ENCODE peak calls at places on chromosomes 7 and 10, in six cellular contexts. One of them, this sample, is unnamed.

GRCh38 chr7:112985377-112985987 is 101.1 kb downstream of the GPR85 start:
- DNase-seq in gastrocnemius medialis: no peak
- DNase-seq in hepatocyte: peak; percentile 28
- DNase-seq in HCT116: no peak
- DNase-seq in upper lobe of left lung: no peak
- DNase-seq in PC-9: no peak
- DNase-seq in this sample: peak; percentile 34

GRCh38 chr10:12975266-12975665 is 26.2 kb downstream of the CCDC3 start:
- DNase-seq in gastrocnemius medialis: no peak
- DNase-seq in hepatocyte: peak; percentile 43
- DNase-seq in HCT116: no peak
- DNase-seq in upper lobe of left lung: no peak
- DNase-seq in PC-9: no peak
- DNase-seq in this sample: no peak

GRCh38 chr7:65269150-65269856 is 104.4 kb upstream of the ZNF92 start:
- DNase-seq in gastrocnemius medialis: no peak
- DNase-seq in hepatocyte: peak; percentile 90
- DNase-seq in HCT116: peak; percentile 75
- DNase-seq in upper lobe of left lung: no peak
- DNase-seq in PC-9: no peak
- DNase-seq in this sample: no peak

GRCh38 chr10:75925999-75926398 is 494.6 kb downstream of the LRMDA start:
- DNase-seq in gastrocnemius medialis: no peak
- DNase-seq in hepatocyte: no peak
- DNase-seq in HCT116: no peak
- DNase-seq in upper lobe of left lung: no peak
- DNase-seq in PC-9: no peak
- DNase-seq in this sample: no peak

GRCh38 chr10:49379596-49380410 is 16.1 kb downstream of the DRGX start:
- DNase-seq in gastrocnemius medialis: no peak
- DNase-seq in hepatocyte: no peak
- DNase-seq in HCT116: peak; percentile 16
- DNase-seq in upper lobe of left lung: no peak
- DNase-seq in PC-9: no peak
- DNase-seq in this sample: no peak

GRCh38 chr10:42962120-42962901 is 114.6 kb upstream of the RET start:
- DNase-seq in gastrocnemius medialis: no peak
- DNase-seq in hepatocyte: no peak
- DNase-seq in HCT116: no peak
- DNase-seq in upper lobe of left lung: peak; percentile 55
- DNase-seq in PC-9: no peak
- DNase-seq in this sample: no peak

GRCh38 chr7:138865843-138866242 is 67.8 kb upstream of the ATP6V0A4 start:
- DNase-seq in gastrocnemius medialis: no peak
- DNase-seq in hepatocyte: no peak
- DNase-seq in HCT116: no peak
- DNase-seq in upper lobe of left lung: no peak
- DNase-seq in PC-9: no peak
- DNase-seq in this sample: no peak

GRCh38 chr7:159091480-159092475 is 52.9 kb downstream of the VIPR2 start:
- DNase-seq in gastrocnemius medialis: no peak
- DNase-seq in hepatocyte: no peak
- DNase-seq in HCT116: no peak
- DNase-seq in upper lobe of left lung: peak; percentile 68
- DNase-seq in PC-9: no peak
- DNase-seq in this sample: no peak

GRCh38 chr7:72334066-72334465 is 78.1 kb downstream of the CALN1 start:
- DNase-seq in gastrocnemius medialis: no peak
- DNase-seq in hepatocyte: no peak
- DNase-seq in HCT116: no peak
- DNase-seq in upper lobe of left lung: no peak
- DNase-seq in PC-9: no peak
- DNase-seq in this sample: no peak
- TF ChIP-seq CTCF in gastrocnemius medialis: no peak
- TF ChIP-seq CTCF in hepatocyte: no peak
- TF ChIP-seq CTCF in HCT116: peak; percentile 62
- TF ChIP-seq CTCF in upper lobe of left lung: no peak
- TF ChIP-seq CTCF in PC-9: peak; percentile 29
- TF ChIP-seq CTCF in this sample: no peak

GRCh38 chr7:39663263-39663662 is 39.9 kb downstream of the RALA start:
- DNase-seq in gastrocnemius medialis: no peak
- DNase-seq in hepatocyte: no peak
- DNase-seq in HCT116: no peak
- DNase-seq in upper lobe of left lung: no peak
- DNase-seq in PC-9: no peak
- DNase-seq in this sample: no peak
- H3K4me3 ChIP-seq in gastrocnemius medialis: no peak overlapping the region
- H3K4me3 ChIP-seq in hepatocyte: no peak overlapping the region
- H3K4me3 ChIP-seq in HCT116: no peak overlapping the region
- H3K4me3 ChIP-seq in upper lobe of left lung: no peak overlapping the region
- H3K4me3 ChIP-seq in PC-9: no peak overlapping the region
- H3K4me3 ChIP-seq in this sample: no peak overlapping the region

GRCh38 chr7:36969376-36969775 is 245.1 kb upstream of the AOAH start:
- DNase-seq in gastrocnemius medialis: no peak
- DNase-seq in hepatocyte: no peak
- DNase-seq in HCT116: no peak
- DNase-seq in upper lobe of left lung: no peak
- DNase-seq in PC-9: no peak
- DNase-seq in this sample: no peak

GRCh38 chr7:36966636-36967035 is 242.3 kb upstream of the AOAH start:
- DNase-seq in gastrocnemius medialis: no peak
- DNase-seq in hepatocyte: no peak
- DNase-seq in HCT116: no peak
- DNase-seq in upper lobe of left lung: no peak
- DNase-seq in PC-9: no peak
- DNase-seq in this sample: no peak

GRCh38 chr7:36965625-36966024 is 241.3 kb upstream of the AOAH start:
- DNase-seq in gastrocnemius medialis: no peak
- DNase-seq in hepatocyte: no peak
- DNase-seq in HCT116: no peak
- DNase-seq in upper lobe of left lung: no peak
- DNase-seq in PC-9: no peak
- DNase-seq in this sample: no peak

GRCh38 chr7:36966039-36966438 is 241.7 kb upstream of the AOAH start:
- DNase-seq in gastrocnemius medialis: no peak
- DNase-seq in hepatocyte: no peak
- DNase-seq in HCT116: no peak
- DNase-seq in upper lobe of left lung: no peak
- DNase-seq in PC-9: no peak
- DNase-seq in this sample: no peak

DNA sequence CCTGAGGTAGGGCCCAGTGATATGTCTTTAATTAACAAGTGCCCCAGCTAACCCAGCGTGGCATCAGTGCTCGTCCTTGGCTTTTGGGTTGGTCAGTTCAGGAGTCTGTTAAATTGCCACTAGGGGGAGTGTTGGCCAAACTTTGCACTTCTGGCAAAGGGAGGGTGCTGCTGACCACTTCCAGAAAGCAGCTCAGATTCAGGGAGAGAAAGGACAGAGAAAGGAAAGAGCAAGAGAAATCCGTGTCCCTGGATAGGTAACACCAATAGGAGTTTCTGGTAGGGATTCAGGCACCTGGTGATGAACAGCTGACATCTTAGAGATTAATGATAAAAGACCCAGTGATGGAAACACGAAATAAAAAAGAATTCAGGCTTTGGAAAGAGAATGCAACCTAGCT is 243.1 kb upstream of the AOAH start:
- DNase-seq in gastrocnemius medialis: peak; percentile 26
- DNase-seq in hepatocyte: peak; percentile 71
- DNase-seq in HCT116: peak; percentile 78
- DNase-seq in upper lobe of left lung: no peak
- DNase-seq in PC-9: peak; percentile 55
- DNase-seq in this sample: peak; percentile 40
- TF ChIP-seq CTCF in gastrocnemius medialis: peak; percentile 59
- TF ChIP-seq CTCF in hepatocyte: peak; percentile 58
- TF ChIP-seq CTCF in HCT116: peak; percentile 86
- TF ChIP-seq CTCF in upper lobe of left lung: peak; percentile 75
- TF ChIP-seq CTCF in PC-9: peak; percentile 96
- TF ChIP-seq CTCF in this sample: peak; percentile 91

GRCh38 chr10:45199380-45199740 is 116.0 kb downstream of the OR13A1 start:
- DNase-seq in gastrocnemius medialis: no peak
- DNase-seq in hepatocyte: no peak
- DNase-seq in HCT116: no peak
- DNase-seq in upper lobe of left lung: no peak
- DNase-seq in PC-9: no peak
- DNase-seq in this sample: no peak

GRCh38 chr10:45201271-45201670 is 114.1 kb downstream of the OR13A1 start:
- DNase-seq in gastrocnemius medialis: no peak
- DNase-seq in hepatocyte: no peak
- DNase-seq in HCT116: no peak
- DNase-seq in upper lobe of left lung: no peak
- DNase-seq in PC-9: no peak
- DNase-seq in this sample: no peak

GRCh38 chr10:45197816-45198595 is 117.4 kb downstream of the OR13A1 start:
- DNase-seq in gastrocnemius medialis: no peak
- DNase-seq in hepatocyte: no peak
- DNase-seq in HCT116: no peak
- DNase-seq in upper lobe of left lung: peak; percentile 78
- DNase-seq in PC-9: no peak
- DNase-seq in this sample: no peak

GRCh38 chr10:45202242-45202641 is 113.2 kb downstream of the OR13A1 start:
- DNase-seq in gastrocnemius medialis: no peak
- DNase-seq in hepatocyte: no peak
- DNase-seq in HCT116: no peak
- DNase-seq in upper lobe of left lung: no peak
- DNase-seq in PC-9: no peak
- DNase-seq in this sample: no peak

GRCh38 chr10:45198596-45199379 is 116.6 kb downstream of the OR13A1 start:
- DNase-seq in gastrocnemius medialis: no peak
- DNase-seq in hepatocyte: no peak
- DNase-seq in HCT116: no peak
- DNase-seq in upper lobe of left lung: peak; percentile 71
- DNase-seq in PC-9: no peak
- DNase-seq in this sample: no peak
- H3K4me3 ChIP-seq in gastrocnemius medialis: no peak overlapping the region
- H3K4me3 ChIP-seq in hepatocyte: no peak overlapping the region
- H3K4me3 ChIP-seq in HCT116: no peak overlapping the region
- H3K4me3 ChIP-seq in upper lobe of left lung: no peak overlapping the region
- H3K4me3 ChIP-seq in PC-9: no peak overlapping the region
- H3K4me3 ChIP-seq in this sample: no peak overlapping the region

GRCh38 chr7:145143690-145144089 is 307.8 kb upstream of the TPK1 start:
- DNase-seq in gastrocnemius medialis: no peak
- DNase-seq in hepatocyte: peak; percentile 7
- DNase-seq in HCT116: no peak
- DNase-seq in upper lobe of left lung: no peak
- DNase-seq in PC-9: no peak
- DNase-seq in this sample: no peak
- TF ChIP-seq CTCF in gastrocnemius medialis: no peak
- TF ChIP-seq CTCF in hepatocyte: no peak
- TF ChIP-seq CTCF in HCT116: no peak
- TF ChIP-seq CTCF in upper lobe of left lung: no peak
- TF ChIP-seq CTCF in PC-9: no peak
- TF ChIP-seq CTCF in this sample: no peak

DNA sequence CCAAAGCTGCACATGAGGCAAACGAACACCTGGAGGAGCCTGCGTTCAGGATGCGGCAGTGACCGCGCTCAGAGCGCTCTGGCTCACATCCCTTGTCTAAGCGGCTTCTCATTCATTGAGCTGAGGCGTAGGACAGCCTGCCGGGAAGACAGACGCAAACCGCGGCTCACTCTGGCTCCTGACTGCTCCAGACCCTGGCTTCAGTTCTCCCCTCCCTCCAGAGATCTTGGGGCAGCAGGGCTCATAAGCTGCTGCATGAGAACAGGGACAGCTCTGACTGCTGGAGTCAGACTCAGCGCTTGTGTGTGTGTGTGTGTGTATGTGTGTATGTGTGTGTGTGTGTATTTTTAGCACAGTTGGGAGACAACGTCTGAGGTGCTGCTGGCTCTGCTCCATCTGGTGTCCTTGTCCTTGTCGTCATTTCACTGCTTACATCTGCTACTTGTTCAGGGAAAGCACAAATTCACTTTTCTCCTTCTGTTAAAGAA is 15.8 kb upstream of the LYZL2 start:
- DNase-seq in gastrocnemius medialis: peak; percentile 52
- DNase-seq in hepatocyte: peak; percentile 36
- DNase-seq in HCT116: peak; percentile 12
- DNase-seq in upper lobe of left lung: no peak
- DNase-seq in PC-9: no peak
- DNase-seq in this sample: no peak
- H3K4me3 ChIP-seq in gastrocnemius medialis: peak overlapping the region; percentile 33
- H3K4me3 ChIP-seq in hepatocyte: no peak overlapping the region
- H3K4me3 ChIP-seq in HCT116: peak overlapping the region; percentile 15
- H3K4me3 ChIP-seq in upper lobe of left lung: no peak overlapping the region
- H3K4me3 ChIP-seq in PC-9: no peak overlapping the region
- H3K4me3 ChIP-seq in this sample: no peak overlapping the region

This sample was measured in AG09309.